ENCODE peak calls at places on chromosomes 7 and 10, in ten cellular contexts. B, P, T, C, O, N, Y, M, F and K are unnamed samples.

GRCh38 chr10:6269953-6270867 is 67.5 kb downstream of the PFKFB3 start:
- DNase-seq in P (peak; percentile 50), C (no peak), Y (no peak), B (peak; percentile 38), O (no peak), M (peak; percentile 56), F (peak; percentile 19), T (no peak), N (no peak), K (no peak)

GRCh38 chr10:102399217-102400021 is 3.9 kb downstream of the NFKB2 start:
- DNase-seq in F (peak; percentile 82), O (peak; percentile 80), Y (peak; percentile 72), P (peak; percentile 85), M (peak; percentile 85), N (peak; percentile 76), B (peak; percentile 84), T (peak; percentile 91), C (peak; percentile 61), K (peak; percentile 93)

GRCh38 chr10:100881552-100882250 is 31.1 kb upstream of the SLF2 start:
- DNase-seq in T (no peak), M (no peak), P (no peak), Y (no peak), B (no peak), C (no peak), O (no peak), F (no peak), N (no peak), K (peak; percentile 58)

GRCh38 chr10:15737635-15738034 is 17.9 kb upstream of the ITGA8 start:
- DNase-seq in O (no peak), T (no peak), M (no peak), P (no peak), B (no peak), F (no peak), N (no peak), C (no peak), Y (no peak), K (no peak)

GRCh38 chr7:117068511-117069155 is 115.3 kb downstream of the ST7 start:
- DNase-seq in O (peak; percentile 89), M (no peak), T (no peak), C (peak; percentile 99), F (no peak), P (no peak), Y (peak; percentile 31), B (no peak), N (peak; percentile 33), K (no peak)

GRCh38 chr7:84110400-84110799 is 84.2 kb downstream of the SEMA3A start:
- DNase-seq in B (no peak), N (no peak), F (no peak), Y (no peak), O (no peak), C (no peak), P (no peak), T (no peak), M (no peak), K (no peak)

GRCh38 chr10:64346391-64346790 is 825.2 kb downstream of the REEP3 start:
- DNase-seq in O (no peak), Y (no peak), T (no peak), B (no peak), P (no peak), N (no peak), F (no peak), M (no peak), C (no peak), K (no peak)

GRCh38 chr7:70466725-70467364 is 665.1 kb upstream of the GALNT17 start:
- DNase-seq in C (no peak), T (no peak), M (no peak), F (no peak), O (no peak), N (no peak), B (no peak), Y (no peak), P (no peak), K (no peak)

GRCh38 chr10:44253769-44254462 is 131.0 kb downstream of the CXCL12 start:
- DNase-seq in Y (no peak), M (no peak), P (no peak), N (no peak), O (no peak), C (no peak), F (peak; percentile 94), B (peak; percentile 69), T (peak; percentile 94), K (no peak)

GRCh38 chr7:14639801-14640200 is 262.8 kb downstream of the DGKB start:
- DNase-seq in C (no peak), M (no peak), P (no peak), T (no peak), O (peak; percentile 66), N (no peak), B (no peak), F (no peak), Y (no peak), K (no peak)

GRCh38 chr7:7276151-7276550 is 93.8 kb downstream of the C1GALT1 start:
- DNase-seq in T (no peak), F (no peak), P (no peak), N (no peak), Y (no peak), C (peak; percentile 14), B (no peak), O (peak; percentile 25), M (no peak), K (no peak)

GRCh38 chr7:26429168-26429567 is 137.5 kb downstream of the SNX10 start:
- DNase-seq in M (no peak), Y (no peak), N (no peak), O (no peak), B (no peak), T (no peak), F (no peak), P (no peak), C (no peak), K (no peak)

GRCh38 chr7:142590077-142590476 is 159.2 kb upstream of the PRSS1 start:
- DNase-seq in B (no peak), P (no peak), T (no peak), N (no peak), M (no peak), F (no peak), C (no peak), Y (no peak), O (no peak), K (no peak)

GRCh38 chr7:55484834-55485233 is 87.5 kb downstream of the VOPP1 start:
- DNase-seq in F (no peak), N (no peak), C (no peak), Y (no peak), M (no peak), O (no peak), P (no peak), T (no peak), B (no peak), K (peak; percentile 43)

GRCh38 chr10:127150136-127150535 is 46.3 kb downstream of the INSYN2A start:
- DNase-seq in Y (no peak), N (no peak), P (no peak), M (no peak), B (peak; percentile 74), O (no peak), C (no peak), T (peak; percentile 22), F (peak; percentile 75), K (peak; percentile 83)

GRCh38 chr7:145219461-145219860 is 383.6 kb upstream of the TPK1 start:
- DNase-seq in F (no peak), P (no peak), M (no peak), B (peak; percentile 14), Y (no peak), N (no peak), T (peak; percentile 0), C (no peak), O (no peak), K (peak; percentile 15)

GRCh38 chr7:81534996-81535395 is 234.9 kb downstream of the HGF start:
- DNase-seq in F (peak; percentile 55), B (peak; percentile 12), T (no peak), Y (no peak), M (no peak), O (no peak), P (no peak), C (no peak), N (no peak), K (no peak)

GRCh38 chr10:5445006-5445405 is 32.6 kb downstream of the NET1 start:
- DNase-seq in P (no peak), O (no peak), T (no peak), N (no peak), C (peak; percentile 44), M (no peak), B (peak; percentile 31), Y (no peak), F (no peak), K (no peak)